ENCODE peak calls at places on chromosomes 16 and 17, in five cellular contexts. B is A549, R is vagina, E is adrenal gland, O is H1. S is an unnamed sample.

GRCh38 chr16:35776-36305 is 17.6 kb downstream of the POLR3K start:
- DNase-seq in B (no peak), R (no peak), E (no peak), O (no peak), S (no peak)

GRCh38 chr16:88723507-88723887 is 17.2 kb downstream of the CTU2 start:
- DNase-seq in B (no peak), R (no peak), E (no peak), O (no peak), S (no peak)

GRCh38 chr17:75006653-75007052 is 5.8 kb upstream of the MRPL58 start:
- DNase-seq in B (peak; percentile 38), R (no peak), E (no peak), O (no peak), S (no peak)

GRCh38 chr17:29212681-29213121 is 32.5 kb upstream of the MYO18A start:
- DNase-seq in B (no peak), R (no peak), E (peak; percentile 26), O (no peak), S (peak; percentile 32)

GRCh38 chr16:10153993-10154788 is 28.0 kb downstream of the GRIN2A start:
- DNase-seq in B (no peak), R (no peak), E (no peak), O (no peak), S (no peak)

GRCh38 chr16:67897231-67897630 is 4.2 kb downstream of the PSKH1 start:
- DNase-seq in B (no peak), R (no peak), E (no peak), O (no peak), S (peak; percentile 33)

GRCh38 chr17:48814504-48814903 is 2.5 kb downstream of the TTLL6 start:
- DNase-seq in B (peak; percentile 72), R (no peak), E (peak; percentile 76), O (peak; percentile 76), S (peak; percentile 61)

GRCh38 chr16:1012135-1012534 is 30.6 kb downstream of the SOX8 start:
- DNase-seq in B (no peak), R (no peak), E (no peak), O (no peak), S (no peak)

GRCh38 chr17:751269-752001 is 629 bp downstream of the GEMIN4 start:
- DNase-seq in B (peak; percentile 62), R (no peak), E (peak; percentile 44), O (peak; percentile 54), S (peak; percentile 38)

GRCh38 chr16:88943131-88943664 is 33.8 kb downstream of the CBFA2T3 start:
- DNase-seq in B (no peak), R (no peak), E (no peak), O (no peak), S (no peak)

GRCh38 chr16:58843675-58844074 is 109.6 kb upstream of the GOT2 start:
- DNase-seq in B (peak; percentile 60), R (no peak), E (no peak), O (no peak), S (no peak)

GRCh38 chr16:59148756-59149155 is 414.6 kb upstream of the GOT2 start:
- DNase-seq in B (no peak), R (no peak), E (no peak), O (no peak), S (no peak)

GRCh38 chr16:15502041-15502725 is 67.8 kb downstream of the BMERB1 start:
- DNase-seq in B (peak; percentile 95), R (no peak), E (no peak), O (no peak), S (no peak)

GRCh38 chr17:10149573-10150399 is 48.6 kb downstream of the GAS7 start:
- DNase-seq in B (peak; percentile 35), R (no peak), E (no peak), O (no peak), S (no peak)

GRCh38 chr17:57480438-57481196 is 224.3 kb downstream of the MSI2 start:
- DNase-seq in B (no peak), R (no peak), E (no peak), O (no peak), S (no peak)

GRCh38 chr17:32590974-32591373 is 104.2 kb downstream of the CDK5R1 start:
- DNase-seq in B (no peak), R (no peak), E (no peak), O (no peak), S (no peak)

GRCh38 chr16:67928147-67928546 is 3.5 kb downstream of the CTRL start:
- DNase-seq in B (no peak), R (no peak), E (no peak), O (no peak), S (no peak)

GRCh38 chr16:86722970-86723369 is 144.6 kb downstream of the FOXL1 start:
- DNase-seq in B (no peak), R (no peak), E (no peak), O (no peak), S (no peak)

GRCh38 chr17:18039535-18040286 is 503 bp downstream of the GID4 start:
- DNase-seq in B (peak; percentile 46), R (no peak), E (peak; percentile 44), O (peak; percentile 56), S (no peak)

GRCh38 chr17:8609910-8610309 is 20.6 kb downstream of the MYH10 start:
- DNase-seq in B (no peak), R (no peak), E (no peak), O (no peak), S (no peak)

GRCh38 chr16:30731411-30731810 is 16.8 kb upstream of the PHKG2 start:
- DNase-seq in B (no peak), R (no peak), E (peak; percentile 63), O (no peak), S (no peak)

GRCh38 chr17:47252766-47253512 is 688 bp upstream of the ITGB3 start:
- DNase-seq in B (no peak), R (no peak), E (no peak), O (no peak), S (no peak)

GRCh38 chr17:47252209-47252608 is 1.4 kb upstream of the ITGB3 start:
- DNase-seq in B (no peak), R (no peak), E (no peak), O (no peak), S (no peak)

GRCh38 chr17:47251421-47251940 is 2.1 kb upstream of the ITGB3 start:
- DNase-seq in B (no peak), R (no peak), E (no peak), O (no peak), S (no peak)

GRCh38 chr17:47254403-47254943 is 846 bp downstream of the ITGB3 start:
- DNase-seq in B (no peak), R (no peak), E (no peak), O (no peak), S (no peak)

DNA sequence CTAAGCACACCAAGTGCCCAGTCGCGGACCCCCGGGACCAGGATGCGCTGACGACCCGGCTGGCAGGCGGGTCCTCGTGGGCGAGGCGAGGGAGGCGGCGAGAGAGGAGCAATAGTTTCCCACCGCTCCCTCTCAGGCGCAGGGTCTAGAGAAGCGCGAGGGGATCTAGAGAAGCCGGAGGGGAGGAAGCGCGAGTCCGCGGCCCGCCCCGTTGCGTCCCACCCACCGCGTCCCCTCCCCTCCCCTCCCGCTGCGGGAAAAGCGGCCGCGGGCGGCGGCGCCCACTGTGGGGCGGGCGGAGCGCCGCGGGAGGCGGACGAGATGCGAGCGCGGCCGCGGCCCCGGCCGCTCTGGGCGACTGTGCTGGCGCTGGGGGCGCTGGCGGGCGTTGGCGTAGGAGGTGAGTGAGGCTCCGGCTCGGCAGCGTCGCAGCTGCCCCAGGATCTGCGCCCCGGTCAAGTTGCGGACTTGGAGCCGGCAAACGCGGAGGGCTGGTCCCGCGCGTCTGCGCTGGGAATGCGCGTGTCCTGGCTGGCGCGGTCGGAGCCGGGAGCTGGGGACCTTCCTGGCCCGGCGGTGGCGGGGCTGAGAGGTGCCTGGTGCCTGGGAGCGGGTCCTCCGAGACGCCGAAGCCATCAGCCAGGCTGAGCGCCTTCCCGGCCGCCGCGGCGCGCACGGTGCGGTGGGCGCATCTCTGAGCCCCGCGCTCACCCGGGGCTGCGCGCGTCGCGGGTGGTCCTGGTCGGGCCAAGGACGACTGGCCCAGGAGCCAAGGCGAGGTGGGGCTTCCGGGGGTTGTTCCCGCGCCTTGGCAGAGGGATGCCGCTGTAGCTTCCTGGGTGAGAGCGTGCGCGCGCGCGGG is at the start of gene ITGB3:
- DNase-seq in B (peak; percentile 83), R (no peak), E (peak; percentile 72), O (peak; percentile 84), S (peak; percentile 77)
- TF ChIP-seq CTCF in B (peak; percentile 63), R (no peak), E (peak; percentile 51), O (peak; percentile 52), S (peak; percentile 32)

DNA sequence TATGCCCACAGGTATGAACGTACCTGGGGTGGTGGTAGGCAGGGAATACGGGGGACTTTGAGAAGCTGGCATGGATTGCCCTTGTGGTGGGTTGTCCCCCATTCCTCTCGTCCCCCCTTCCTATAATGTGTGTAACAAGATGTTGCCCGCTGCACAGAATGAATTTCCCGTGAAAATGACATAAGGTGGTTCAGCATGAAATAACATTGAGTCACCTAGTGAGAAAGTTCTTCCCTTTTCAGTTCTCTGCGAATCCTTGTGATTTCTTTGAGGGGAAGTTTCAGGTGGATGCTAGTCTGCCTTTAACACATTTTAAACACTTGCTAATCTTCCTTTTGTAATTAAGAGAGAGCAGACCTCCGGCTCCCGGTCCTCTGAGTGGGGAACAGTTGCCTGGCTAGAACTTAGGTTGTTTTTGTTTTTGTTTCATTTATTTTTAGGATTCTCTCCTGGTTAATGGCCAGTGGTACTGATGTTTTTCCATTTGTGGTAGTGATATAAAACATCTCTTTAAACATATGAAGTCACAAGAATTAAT is 58.9 kb downstream of the RAP1GAP2 start:
- DNase-seq in B (no peak), R (no peak), E (no peak), O (no peak), S (no peak)
- H3K27ac ChIP-seq in B (peak overlapping the region; percentile 92), R (no peak overlapping the region), E (no peak overlapping the region), O (no peak overlapping the region), S (no peak overlapping the region)

DNA sequence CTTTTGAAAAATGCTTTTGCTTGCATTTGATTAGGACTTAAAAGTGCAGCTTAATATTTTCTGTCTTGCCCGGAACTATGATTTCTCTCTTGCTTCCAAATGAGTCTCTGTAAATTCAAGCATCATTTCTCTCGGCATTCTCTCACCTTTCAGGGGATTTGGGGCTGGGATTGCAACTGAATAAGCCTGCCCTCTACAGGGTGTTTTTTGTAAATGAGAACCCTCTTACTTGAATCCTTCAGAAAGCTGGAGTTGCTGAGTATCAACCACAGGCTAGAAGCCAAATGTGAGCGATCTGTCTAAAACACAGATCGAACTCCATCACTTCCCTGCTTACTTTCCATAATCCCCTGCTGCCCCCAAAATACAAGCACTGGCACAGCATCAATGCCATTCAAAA is 234.6 kb downstream of the TMEM114 start:
- DNase-seq in B (no peak), R (no peak), E (no peak), O (no peak), S (no peak)
- TF ChIP-seq CTCF in B (peak; percentile 6), R (no peak), E (no peak), O (no peak), S (no peak)

GRCh38 chr17:81364278-81365147 is 30.7 kb upstream of the BAHCC1 start:
- DNase-seq in B (no peak), R (no peak), E (no peak), O (no peak), S (no peak)
- H3K27ac ChIP-seq in B (no peak overlapping the region), R (no peak overlapping the region), E (no peak overlapping the region), O (no peak overlapping the region), S (no peak overlapping the region)

GRCh38 chr17:63623786-63624185 is 1.6 kb downstream of the MAP3K3 start:
- DNase-seq in B (no peak), R (no peak), E (no peak), O (no peak), S (no peak)

GRCh38 chr17:63622571-63623390 is 564 bp downstream of the MAP3K3 start:
- DNase-seq in B (peak; percentile 65), R (no peak), E (peak; percentile 75), O (peak; percentile 73), S (peak; percentile 64)

GRCh38 chr17:63621229-63621683 is 961 bp upstream of the MAP3K3 start:
- DNase-seq in B (no peak), R (no peak), E (no peak), O (no peak), S (no peak)

GRCh38 chr17:63626551-63627228 is 4.5 kb downstream of the MAP3K3 start:
- DNase-seq in B (no peak), R (no peak), E (no peak), O (no peak), S (no peak)

GRCh38 chr17:63621684-63622570 is at the start of gene MAP3K3:
- DNase-seq in B (peak; percentile 100), R (peak; percentile 99), E (peak; percentile 99), O (peak; percentile 97), S (peak; percentile 100)
- TF ChIP-seq CTCF in B (no peak), R (peak; percentile 15), E (peak; percentile 20), O (no peak), S (no peak)

S was measured in testis.